ENCODE peak calls at places on chromosomes 12 and 14, in eight cellular contexts. N, Q, G, C, F, P, A and S are unnamed samples.

GRCh38 chr12:46516238-46516932 is 143.8 kb upstream of the SLC38A2 start:
- DNase-seq in P (no peak), C (no peak), F (no peak), G (no peak), N (no peak), A (no peak), Q (no peak), S (no peak)

GRCh38 chr12:124085419-124085818 is 112.4 kb downstream of the ZNF664 start:
- DNase-seq in P (no peak), N (no peak), Q (no peak), F (no peak), G (no peak), C (no peak), A (no peak), S (no peak)

GRCh38 chr14:99644723-99645544 is at the start of gene HHIPL1:
- DNase-seq in C (no peak), G (peak; percentile 13), A (peak; percentile 49), N (no peak), Q (no peak), F (no peak), P (no peak), S (peak; percentile 22)

GRCh38 chr14:99520571-99521081 is 39.4 kb downstream of the CCNK start:
- DNase-seq in A (no peak), P (no peak), F (no peak), N (no peak), G (no peak), Q (no peak), C (no peak), S (no peak)

GRCh38 chr12:3004655-3005565 is 45.7 kb downstream of the TEAD4 start:
- DNase-seq in N (no peak), Q (peak; percentile 9), F (no peak), G (no peak), P (no peak), A (no peak), C (no peak), S (no peak)

GRCh38 chr12:28033538-28033915 is 61.0 kb upstream of the PTHLH start:
- DNase-seq in A (no peak), G (no peak), Q (no peak), P (no peak), F (no peak), N (no peak), C (no peak), S (peak; percentile 18)

GRCh38 chr14:99262977-99263448 is 9.0 kb downstream of the BCL11B start:
- DNase-seq in G (no peak), C (no peak), Q (no peak), N (no peak), F (no peak), A (no peak), P (no peak), S (no peak)

GRCh38 chr12:96237465-96238077 is 43.4 kb downstream of the ELK3 start:
- DNase-seq in N (peak; percentile 32), F (peak; percentile 59), G (peak; percentile 96), A (peak; percentile 52), Q (no peak), P (peak; percentile 59), C (peak; percentile 81), S (peak; percentile 94)

GRCh38 chr12:96401061-96401871 is 1.0 kb upstream of the CDK17 start:
- DNase-seq in N (peak; percentile 18), A (peak; percentile 19), Q (peak; percentile 80), F (no peak), G (peak; percentile 89), P (peak; percentile 38), C (peak; percentile 61), S (peak; percentile 93)

GRCh38 chr12:107610030-107610859 is 75.4 kb upstream of the PWP1 start:
- DNase-seq in A (peak; percentile 19), C (peak; percentile 23), P (no peak), Q (peak; percentile 44), N (no peak), G (peak; percentile 29), F (no peak), S (peak; percentile 32)

GRCh38 chr14:76118594-76118993 is 33.1 kb upstream of the GPATCH2L start:
- DNase-seq in Q (no peak), P (no peak), A (no peak), N (no peak), F (no peak), G (no peak), C (no peak), S (no peak)

GRCh38 chr12:82746668-82747067 is 60.0 kb downstream of the TMTC2 start:
- DNase-seq in P (no peak), G (peak; percentile 12), N (no peak), C (no peak), A (no peak), Q (no peak), F (no peak), S (no peak)

GRCh38 chr14:62097824-62098223 is 335.6 kb downstream of the SNAPC1 start:
- DNase-seq in C (no peak), A (no peak), F (no peak), Q (no peak), N (no peak), P (no peak), G (no peak), S (no peak)

GRCh38 chr14:90675399-90675798 is 140.8 kb downstream of the TTC7B start:
- DNase-seq in C (no peak), A (no peak), G (no peak), N (no peak), F (no peak), P (no peak), Q (no peak), S (peak; percentile 54)

GRCh38 chr14:53954551-53955233 is 1.9 kb downstream of the BMP4 start:
- DNase-seq in N (no peak), P (no peak), Q (no peak), A (peak; percentile 38), F (peak; percentile 35), G (peak; percentile 58), C (no peak), S (peak; percentile 63)

GRCh38 chr12:11729439-11730150 is 80.1 kb downstream of the ETV6 start:
- DNase-seq in P (no peak), F (no peak), A (no peak), N (no peak), Q (no peak), G (no peak), C (no peak), S (no peak)

GRCh38 chr12:100927825-100928224 is 133.2 kb downstream of the ANO4 start:
- DNase-seq in F (no peak), P (no peak), A (no peak), N (no peak), G (no peak), Q (no peak), C (peak; percentile 47), S (peak; percentile 81)

GRCh38 chr12:22234561-22234960 is 99.9 kb downstream of the ST8SIA1 start:
- DNase-seq in F (no peak), N (no peak), C (no peak), P (no peak), G (no peak), A (no peak), Q (no peak), S (no peak)
- H3K27ac ChIP-seq in F (no peak overlapping the region), N (no peak overlapping the region), C (no peak overlapping the region), P (no peak overlapping the region), G (no peak overlapping the region), A (no peak overlapping the region), Q (no peak overlapping the region), S (no peak overlapping the region)

DNA sequence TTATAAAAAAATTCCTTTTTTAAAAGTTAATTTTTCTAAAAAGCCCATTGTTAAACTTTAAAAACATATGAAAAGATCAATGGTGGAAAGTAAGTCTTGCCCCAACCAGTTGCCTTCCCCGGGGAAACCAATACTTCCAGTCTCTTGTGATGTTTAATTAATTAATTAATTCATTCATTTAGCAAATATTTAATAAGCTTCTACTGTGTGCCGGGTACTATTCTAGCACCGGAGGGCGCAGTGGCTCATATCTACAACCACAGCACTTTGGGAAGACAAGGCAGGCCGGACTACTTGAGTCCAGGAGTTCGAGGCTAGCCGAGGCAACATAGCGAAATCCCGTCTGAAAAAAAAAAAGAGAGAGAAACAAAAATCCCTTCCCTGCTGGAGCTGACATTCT is 87.4 kb downstream of the HECTD4 start:
- DNase-seq in G (peak; percentile 36), N (no peak), F (no peak), C (no peak), P (no peak), Q (no peak), A (no peak), S (peak; percentile 28)
- H3K27ac ChIP-seq in G (no peak overlapping the region), N (no peak overlapping the region), F (no peak overlapping the region), C (no peak overlapping the region), P (no peak overlapping the region), Q (no peak overlapping the region), A (no peak overlapping the region), S (no peak overlapping the region)

GRCh38 chr12:57864382-57864781 is 17.9 kb upstream of the CTDSP2 start:
- DNase-seq in G (no peak), A (no peak), C (no peak), F (no peak), N (no peak), Q (no peak), P (no peak), S (no peak)
- H3K27ac ChIP-seq in G (peak overlapping the region; percentile 82), A (peak overlapping the region; percentile 89), C (peak overlapping the region; percentile 90), F (peak overlapping the region; percentile 96), N (no peak overlapping the region), Q (no peak overlapping the region), P (peak overlapping the region; percentile 97), S (peak overlapping the region; percentile 79)

GRCh38 chr14:68592948-68593347 is 199.9 kb downstream of the ZFP36L1 start:
- DNase-seq in A (no peak), N (no peak), P (no peak), F (no peak), G (no peak), C (no peak), Q (no peak), S (no peak)

GRCh38 chr14:68591786-68592185 is 201.1 kb downstream of the ZFP36L1 start:
- DNase-seq in N (no peak), G (no peak), A (no peak), C (no peak), Q (no peak), P (no peak), F (no peak), S (no peak)

GRCh38 chr14:68585690-68586089 is 207.2 kb downstream of the ZFP36L1 start:
- DNase-seq in F (no peak), C (no peak), N (no peak), Q (no peak), G (no peak), P (no peak), A (no peak), S (no peak)

GRCh38 chr14:68590233-68590535 is 202.7 kb downstream of the ZFP36L1 start:
- DNase-seq in F (no peak), A (no peak), G (no peak), P (no peak), Q (no peak), C (no peak), N (no peak), S (no peak)

DNA sequence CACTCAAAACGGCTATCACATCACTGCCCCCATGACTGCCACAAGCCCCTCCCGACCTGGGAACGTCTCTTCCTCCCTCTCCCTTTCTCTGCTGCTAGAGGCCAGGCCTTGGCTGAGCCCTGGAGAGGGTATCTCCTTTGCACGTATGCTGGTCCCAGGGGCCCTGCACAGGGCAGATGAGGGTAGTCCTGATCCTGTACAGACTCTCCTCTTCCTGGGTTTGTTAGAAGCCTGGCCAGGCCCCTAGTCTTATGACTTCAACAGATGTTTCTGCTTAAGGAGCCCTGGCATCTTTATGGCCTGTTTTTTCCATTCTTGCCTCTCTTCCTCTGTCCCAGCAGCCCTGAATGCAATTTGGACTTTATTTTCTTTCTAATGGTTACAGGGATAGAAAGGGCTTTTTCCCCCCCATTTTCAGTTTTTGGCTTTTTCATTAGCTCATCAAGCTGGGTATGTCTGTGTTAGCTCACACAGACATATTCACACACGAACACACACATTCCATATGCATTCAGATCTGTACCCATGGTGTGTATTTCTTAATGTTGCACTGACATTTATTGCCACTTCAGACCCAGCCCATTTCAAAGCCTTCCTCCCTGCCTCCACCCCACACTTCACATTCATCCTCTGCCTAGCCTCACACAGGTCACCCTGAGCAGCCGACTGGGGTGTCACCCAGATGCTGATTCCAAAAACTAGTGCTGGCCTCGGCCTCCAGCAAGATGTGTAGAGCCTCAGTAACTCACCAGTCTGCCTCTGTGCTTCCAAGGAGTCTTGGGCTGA is 203.2 kb downstream of the ZFP36L1 start:
- DNase-seq in A (peak; percentile 79), N (no peak), G (no peak), Q (no peak), C (no peak), F (no peak), P (peak; percentile 42), S (peak; percentile 97)
- H3K27ac ChIP-seq in A (peak overlapping the region; percentile 63), N (no peak overlapping the region), G (no peak overlapping the region), Q (no peak overlapping the region), C (peak overlapping the region; percentile 55), F (peak overlapping the region; percentile 46), P (peak overlapping the region; percentile 82), S (no peak overlapping the region)